ENCODE peak calls at places on chromosomes 7 and 10, in six cellular contexts. V is left ventricle myocardium inferior, D is PC-9, Q is adrenal gland, J is gastrocnemius medialis, N is body of pancreas. W is an unnamed sample.

GRCh38 chr7:116354171-116354545 is 143.8 kb downstream of the TES start:
- DNase-seq in V (peak; percentile 41), D (no peak), Q (no peak), J (no peak), N (peak; percentile 57), W (no peak)

GRCh38 chr10:63795461-63795860 is 274.3 kb downstream of the REEP3 start:
- DNase-seq in V (no peak), D (no peak), Q (no peak), J (no peak), N (no peak), W (no peak)

GRCh38 chr10:103884681-103885139 is 29.3 kb upstream of the SH3PXD2A start:
- DNase-seq in V (no peak), D (no peak), Q (peak; percentile 64), J (no peak), N (peak; percentile 45), W (no peak)

GRCh38 chr10:99422697-99423096 is 7.7 kb downstream of the GOT1 start:
- DNase-seq in V (no peak), D (no peak), Q (no peak), J (no peak), N (no peak), W (no peak)

GRCh38 chr10:110865184-110865803 is 6.4 kb upstream of the PDCD4 start:
- DNase-seq in V (no peak), D (peak; percentile 79), Q (no peak), J (no peak), N (no peak), W (no peak)

GRCh38 chr7:26919906-26920530 is 55.6 kb upstream of the SKAP2 start:
- DNase-seq in V (no peak), D (peak; percentile 30), Q (no peak), J (no peak), N (no peak), W (no peak)

GRCh38 chr7:73851410-73852338 is 9.3 kb upstream of the TMEM270 start:
- DNase-seq in V (no peak), D (peak; percentile 99), Q (no peak), J (no peak), N (no peak), W (no peak)

GRCh38 chr10:49083256-49083655 is 32.1 kb downstream of the VSTM4 start:
- DNase-seq in V (peak; percentile 65), D (no peak), Q (peak; percentile 77), J (peak; percentile 40), N (no peak), W (no peak)

GRCh38 chr7:139471740-139472353 is 11.6 kb downstream of the KLRG2 start:
- DNase-seq in V (no peak), D (peak; percentile 58), Q (no peak), J (no peak), N (no peak), W (no peak)

GRCh38 chr10:132851451-132851850 is 65.5 kb upstream of the NKX6-2 start:
- DNase-seq in V (no peak), D (no peak), Q (peak; percentile 18), J (no peak), N (no peak), W (peak; percentile 27)

GRCh38 chr10:65341323-65341922 is 1584.4 kb upstream of the LRRTM3 start:
- DNase-seq in V (no peak), D (peak; percentile 37), Q (peak; percentile 59), J (no peak), N (peak; percentile 27), W (no peak)

GRCh38 chr7:92732451-92733036 is 103.8 kb downstream of the CDK6 start:
- DNase-seq in V (no peak), D (no peak), Q (no peak), J (no peak), N (no peak), W (no peak)

GRCh38 chr7:20407585-20408466 is 77.1 kb downstream of the ITGB8 start:
- DNase-seq in V (peak; percentile 80), D (peak; percentile 91), Q (peak; percentile 64), J (no peak), N (peak; percentile 70), W (peak; percentile 58)

GRCh38 chr7:12028508-12028907 is 182.6 kb upstream of the TMEM106B start:
- DNase-seq in V (no peak), D (no peak), Q (no peak), J (no peak), N (no peak), W (no peak)

GRCh38 chr10:69397972-69398371 is 18.7 kb downstream of the TACR2 start:
- DNase-seq in V (no peak), D (no peak), Q (no peak), J (no peak), N (no peak), W (no peak)

GRCh38 chr7:113285411-113285810 is 167.1 kb upstream of the SMIM30 start:
- DNase-seq in V (no peak), D (no peak), Q (no peak), J (no peak), N (no peak), W (no peak)

GRCh38 chr10:76231258-76231934 is 800.0 kb downstream of the LRMDA start:
- DNase-seq in V (no peak), D (no peak), Q (no peak), J (no peak), N (no peak), W (no peak)
- H3K4me3 ChIP-seq in V (no peak overlapping the region), D (no peak overlapping the region), Q (no peak overlapping the region), J (no peak overlapping the region), N (no peak overlapping the region), W (no peak overlapping the region)

DNA sequence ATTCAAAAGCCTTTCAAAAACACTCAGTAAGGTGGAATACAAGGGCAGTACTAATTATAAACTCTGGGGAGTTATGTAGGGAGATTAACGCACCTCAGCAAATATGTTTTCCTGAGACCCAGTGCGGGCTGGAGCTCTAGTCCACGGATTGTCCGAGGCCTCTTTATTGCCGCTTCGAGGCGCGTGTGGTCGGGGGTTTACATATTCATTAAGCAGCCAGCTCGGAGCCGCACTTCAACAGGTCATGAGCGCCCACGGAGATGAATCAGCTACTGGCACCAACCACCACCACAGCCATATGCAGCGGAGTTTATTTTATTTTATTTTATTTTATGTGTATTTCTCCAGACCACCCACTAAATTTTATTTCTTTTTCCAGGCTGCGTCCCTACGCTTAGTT is 195.9 kb upstream of the ADARB2 start:
- DNase-seq in V (no peak), D (no peak), Q (no peak), J (no peak), N (no peak), W (no peak)
- TF ChIP-seq CTCF in V (no peak), D (no peak), Q (no peak), J (no peak), N (no peak), W (no peak)

GRCh38 chr7:142796501-142797341 is 26.0 kb downstream of the PRSS2 start:
- DNase-seq in V (no peak), D (peak; percentile 36), Q (peak; percentile 36), J (no peak), N (peak; percentile 28), W (no peak)

GRCh38 chr7:142795339-142795863 is 24.6 kb downstream of the PRSS2 start:
- DNase-seq in V (no peak), D (peak; percentile 93), Q (peak; percentile 31), J (no peak), N (no peak), W (no peak)

GRCh38 chr7:142797342-142797798 is 26.6 kb downstream of the PRSS2 start:
- DNase-seq in V (no peak), D (peak; percentile 35), Q (peak; percentile 9), J (no peak), N (no peak), W (no peak)

GRCh38 chr7:142797799-142798377 is 27.1 kb downstream of the PRSS2 start:
- DNase-seq in V (no peak), D (peak; percentile 26), Q (peak; percentile 18), J (no peak), N (no peak), W (no peak)

GRCh38 chr7:142796001-142796500 is 25.3 kb downstream of the PRSS2 start:
- DNase-seq in V (no peak), D (peak; percentile 43), Q (peak; percentile 15), J (no peak), N (no peak), W (no peak)
- H3K4me1 ChIP-seq in V (peaks cover 19% of the 10 kb centered on the region), D (peaks cover 55% of the 10 kb centered on the region), Q (peaks cover 7% of the 10 kb centered on the region), J (peaks cover 14% of the 10 kb centered on the region), N (peaks cover 17% of the 10 kb centered on the region), W (peaks cover 10% of the 10 kb centered on the region)

GRCh38 chr7:5283421-5284303 is 919 bp downstream of the SLC29A4 start:
- DNase-seq in V (no peak), D (no peak), Q (no peak), J (no peak), N (no peak), W (no peak)
- H3K4me3 ChIP-seq in V (peak overlapping the region; percentile 69), D (peak overlapping the region; percentile 44), Q (peak overlapping the region; percentile 28), J (peak overlapping the region; percentile 47), N (peak overlapping the region; percentile 22), W (peak overlapping the region; percentile 33)

DNA sequence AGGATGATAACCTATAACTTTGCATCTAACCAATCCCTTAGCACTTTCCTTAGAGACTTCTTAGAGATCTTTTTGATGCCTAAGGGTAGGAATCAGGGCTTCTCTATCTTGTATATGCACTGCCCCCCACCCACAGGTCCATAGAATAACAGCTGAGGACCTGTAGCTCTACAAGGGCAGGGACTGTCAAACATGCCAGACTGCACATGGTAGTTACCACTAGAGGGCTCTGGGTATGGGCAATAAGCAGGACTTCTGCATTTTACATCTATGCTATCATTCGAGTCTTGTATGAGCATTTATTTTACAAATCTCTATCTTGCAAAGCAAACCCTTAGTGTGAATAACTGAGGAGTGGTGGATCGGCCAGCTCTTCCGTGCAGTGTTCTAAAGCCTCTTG is 219.1 kb downstream of the WDR11 start:
- DNase-seq in V (no peak), D (no peak), Q (no peak), J (no peak), N (peak; percentile 13), W (no peak)
- TF ChIP-seq CTCF in V (peak; percentile 47), D (peak; percentile 29), Q (peak; percentile 25), J (no peak), N (no peak), W (no peak)